ENCODE peak calls at places on chromosomes 2 and 18, in four cellular contexts. Q, E, R and S are unnamed samples.

GRCh38 chr18:12679183-12679786 is 21.4 kb upstream of the SPIRE1 start:
- DNase-seq in Q (peak; percentile 27), E (no peak), R (no peak), S (no peak)

GRCh38 chr2:41937464-41937861 is 110.4 kb upstream of the PKDCC start:
- DNase-seq in Q (no peak), E (no peak), R (peak; percentile 81), S (peak; percentile 53)

GRCh38 chr2:207787800-207788199 is 18.1 kb upstream of the FZD5 start:
- DNase-seq in Q (no peak), E (no peak), R (no peak), S (no peak)

GRCh38 chr2:69688212-69688611 is 44.7 kb upstream of the AAK1 start:
- DNase-seq in Q (no peak), E (no peak), R (no peak), S (no peak)

GRCh38 chr18:57630002-57630758 is 8.5 kb upstream of the NARS1 start:
- DNase-seq in Q (peak; percentile 88), E (peak; percentile 92), R (peak; percentile 95), S (peak; percentile 95)

GRCh38 chr2:216404010-216404618 is 8.2 kb upstream of the SMARCAL1 start:
- DNase-seq in Q (peak; percentile 45), E (peak; percentile 22), R (peak; percentile 49), S (peak; percentile 54)

GRCh38 chr18:46282646-46283045 is 178.5 kb downstream of the HAUS1 start:
- DNase-seq in Q (no peak), E (no peak), R (no peak), S (no peak)

GRCh38 chr2:181185948-181186347 is 205.5 kb downstream of the UBE2E3 start:
- DNase-seq in Q (no peak), E (no peak), R (no peak), S (no peak)

GRCh38 chr2:71700880-71701397 is 247.6 kb downstream of the DYSF start:
- DNase-seq in Q (no peak), E (no peak), R (peak; percentile 52), S (no peak)

GRCh38 chr2:109211324-109211723 is 82.3 kb downstream of the SH3RF3 start:
- DNase-seq in Q (no peak), E (no peak), R (peak; percentile 45), S (no peak)